ENCODE peak calls at places on chromosomes 13 and 19, in nine cellular contexts. I is breast epithelium; F is right lobe of liver; R is central memory CD4-positive, alpha-beta T cell; D is naive thymus-derived CD8-positive, alpha-beta T cell; G is stromal cell of bone marrow; X is IMR-90; J is progenitor cell of endocrine pancreas; O is HTR-8/SVneo. L is an unnamed sample.

GRCh38 chr13:113491418-113491883 is 940 bp upstream of the DCUN1D2 start:
- DNase-seq in D (peak), R (no peak), F (peak), J (peak), G (no peak), O (no peak), X (peak), I (no peak), L (peak)

GRCh38 chr13:96141032-96141431 is 51.1 kb downstream of the HS6ST3 start:
- DNase-seq in D (no peak), O (no peak), J (no peak), X (peak), I (no peak), F (no peak), R (no peak), G (no peak), L (peak)

GRCh38 chr19:31548941-31549340 is 199.7 kb upstream of the TSHZ3 start:
- DNase-seq in R (no peak), X (peak), G (peak), J (no peak), F (no peak), D (no peak), O (no peak), I (no peak), L (peak)

GRCh38 chr19:43469160-43469480 is 3.7 kb upstream of the LYPD3 start:
- DNase-seq in D (peak), G (no peak), O (no peak), R (peak), J (no peak), F (no peak), I (no peak), X (no peak), L (no peak)

GRCh38 chr19:49106648-49107135 is 7.5 kb upstream of the LIN7B start:
- DNase-seq in J (peak), F (peak), X (peak), O (peak), R (peak), D (peak), I (no peak), G (no peak), L (peak)

GRCh38 chr19:34588249-34588648 is 88.7 kb downstream of the SCGB2B2 start:
- DNase-seq in R (no peak), I (peak), D (no peak), O (no peak), F (no peak), G (no peak), J (no peak), X (no peak), L (no peak)

GRCh38 chr13:107866666-107867623 is 348.4 kb downstream of the LIG4 start:
- DNase-seq in X (peak), I (no peak), D (no peak), J (peak), R (no peak), F (no peak), G (peak), O (no peak), L (peak)

GRCh38 chr19:51771369-51771768 is 10.4 kb downstream of the FPR2 start:
- DNase-seq in R (no peak), I (no peak), J (no peak), F (no peak), D (no peak), G (no peak), O (no peak), X (no peak), L (peak)

L was measured in cardiac fibroblast.